ENCODE peak calls at places on chromosome 15, in eight cellular contexts. I is H7; Q is heart left ventricle; V is T-cell; N is K562; F is stimulated activated naive B cell treated with anti-CD40 and anti-IgM and Interleukin-4, amounts not matched to agents 10 μg/mL and 1 μg/mL and 100 μg/mL, for 72 hours; Z is hypothalamus; B is hippocampal formation. J is an unnamed sample.

GRCh38 chr15:101068961-101069734 is 150.0 kb downstream of the LRRK1 start:
- DNase-seq in I (peak), Q (no peak), V (no peak), N (no peak), F (no peak), Z (no peak), B (no peak), J (peak)

GRCh38 chr15:29435811-29436210 is 166.2 kb upstream of the NSMCE3 start:
- DNase-seq in I (no peak), Q (no peak), V (no peak), N (no peak), F (no peak), Z (no peak), B (no peak), J (no peak)

GRCh38 chr15:52440414-52440813 is 88.3 kb downstream of the MYO5A start:
- DNase-seq in I (no peak), Q (no peak), V (no peak), N (no peak), F (no peak), Z (no peak), B (no peak), J (no peak)

GRCh38 chr15:22831473-22831872 is 7.0 kb upstream of the NIPA2 start:
- DNase-seq in I (no peak), Q (no peak), V (no peak), N (no peak), F (no peak), Z (no peak), B (no peak), J (no peak)

GRCh38 chr15:86608461-86608860 is 528.8 kb downstream of the AGBL1 start:
- DNase-seq in I (no peak), Q (no peak), V (no peak), N (no peak), F (no peak), Z (no peak), B (no peak), J (peak)

GRCh38 chr15:47717036-47717611 is at the start of gene SEMA6D:
- DNase-seq in I (peak), Q (peak), V (no peak), N (no peak), F (no peak), Z (peak), B (peak), J (peak)

GRCh38 chr15:33425149-33425548 is 114.4 kb downstream of the RYR3 start:
- DNase-seq in I (no peak), Q (peak), V (no peak), N (no peak), F (no peak), Z (no peak), B (no peak), J (no peak)

GRCh38 chr15:57651445-57651844 is 55.1 kb upstream of the POLR2M start:
- DNase-seq in I (no peak), Q (no peak), V (no peak), N (no peak), F (no peak), Z (no peak), B (no peak), J (no peak)

GRCh38 chr15:75840659-75841058 is 2.6 kb upstream of the UBE2Q2 start:
- DNase-seq in I (no peak), Q (peak), V (no peak), N (no peak), F (no peak), Z (no peak), B (no peak), J (no peak)

GRCh38 chr15:51494411-51495314 is 127.9 kb downstream of the DMXL2 start:
- DNase-seq in I (no peak), Q (no peak), V (no peak), N (no peak), F (no peak), Z (no peak), B (no peak), J (no peak)

GRCh38 chr15:40706121-40706520 is 11.1 kb downstream of the RAD51 start:
- DNase-seq in I (no peak), Q (no peak), V (no peak), N (no peak), F (no peak), Z (no peak), B (no peak), J (no peak)

GRCh38 chr15:99974246-99974645 is 241.0 kb upstream of the LYSMD4 start:
- DNase-seq in I (peak), Q (no peak), V (no peak), N (no peak), F (no peak), Z (no peak), B (no peak), J (no peak)

GRCh38 chr15:51846463-51847230 is 17.2 kb downstream of the TMOD3 start:
- DNase-seq in I (no peak), Q (no peak), V (no peak), N (no peak), F (no peak), Z (no peak), B (no peak), J (no peak)

GRCh38 chr15:92822216-92823144 is 77.6 kb upstream of the CHD2 start:
- DNase-seq in I (peak), Q (no peak), V (no peak), N (no peak), F (no peak), Z (no peak), B (no peak), J (no peak)

GRCh38 chr15:33960160-33960559 is 8.1 kb upstream of the CHRM5 start:
- DNase-seq in I (no peak), Q (no peak), V (no peak), N (no peak), F (no peak), Z (no peak), B (no peak), J (no peak)

GRCh38 chr15:89143503-89144162 is 55.4 kb downstream of the ABHD2 start:
- DNase-seq in I (no peak), Q (no peak), V (no peak), N (no peak), F (no peak), Z (no peak), B (no peak), J (no peak)

GRCh38 chr15:31297221-31297879 is 29.3 kb upstream of the KLF13 start:
- DNase-seq in I (no peak), Q (no peak), V (peak), N (no peak), F (no peak), Z (no peak), B (no peak), J (no peak)

GRCh38 chr15:99086327-99086667 is 18.6 kb upstream of the SYNM start:
- DNase-seq in I (no peak), Q (no peak), V (no peak), N (no peak), F (no peak), Z (no peak), B (no peak), J (no peak)

GRCh38 chr15:91318976-91319714 is 219.1 kb downstream of the SV2B start:
- DNase-seq in I (no peak), Q (no peak), V (no peak), N (no peak), F (no peak), Z (no peak), B (no peak), J (peak)

J was measured in COLO829.